ENCODE peak calls at places on chromosome 18, in six cellular contexts. One of them, this sample, is unnamed.

GRCh38 chr18:59551902-59552635 is 145.2 kb downstream of the CCBE1 start:
- DNase-seq in RWPE2: no peak
- DNase-seq in hepatocyte: no peak
- DNase-seq in K562: no peak
- DNase-seq in HFFc6: no peak
- DNase-seq in OCI-LY7: no peak
- DNase-seq in this sample: no peak

GRCh38 chr18:58544616-58545337 is 84.1 kb downstream of the ALPK2 start:
- DNase-seq in RWPE2: no peak
- DNase-seq in hepatocyte: no peak
- DNase-seq in K562: no peak
- DNase-seq in HFFc6: no peak
- DNase-seq in OCI-LY7: no peak
- DNase-seq in this sample: no peak

GRCh38 chr18:7117390-7118355 is at the start of gene LAMA1:
- DNase-seq in RWPE2: no peak
- DNase-seq in hepatocyte: peak
- DNase-seq in K562: no peak
- DNase-seq in HFFc6: no peak
- DNase-seq in OCI-LY7: no peak
- DNase-seq in this sample: no peak

GRCh38 chr18:2979871-2980606 is 32.9 kb downstream of the LPIN2 start:
- DNase-seq in RWPE2: no peak
- DNase-seq in hepatocyte: no peak
- DNase-seq in K562: no peak
- DNase-seq in HFFc6: no peak
- DNase-seq in OCI-LY7: peak
- DNase-seq in this sample: no peak

GRCh38 chr18:58671122-58671940 is at the start of gene MALT1:
- DNase-seq in RWPE2: peak
- DNase-seq in hepatocyte: peak
- DNase-seq in K562: peak
- DNase-seq in HFFc6: peak
- DNase-seq in OCI-LY7: peak
- DNase-seq in this sample: peak

GRCh38 chr18:2111456-2111855 is 459.8 kb downstream of the METTL4 start:
- DNase-seq in RWPE2: no peak
- DNase-seq in hepatocyte: no peak
- DNase-seq in K562: no peak
- DNase-seq in HFFc6: peak
- DNase-seq in OCI-LY7: no peak
- DNase-seq in this sample: no peak

GRCh38 chr18:23357992-23358594 is 95.0 kb upstream of the RIOK3 start:
- DNase-seq in RWPE2: no peak
- DNase-seq in hepatocyte: no peak
- DNase-seq in K562: no peak
- DNase-seq in HFFc6: no peak
- DNase-seq in OCI-LY7: no peak
- DNase-seq in this sample: no peak

GRCh38 chr18:75802681-75803080 is 375.2 kb upstream of the SMIM21 start:
- DNase-seq in RWPE2: no peak
- DNase-seq in hepatocyte: no peak
- DNase-seq in K562: no peak
- DNase-seq in HFFc6: no peak
- DNase-seq in OCI-LY7: no peak
- DNase-seq in this sample: no peak

GRCh38 chr18:2878656-2879330 is 32.0 kb downstream of the EMILIN2 start:
- DNase-seq in RWPE2: no peak
- DNase-seq in hepatocyte: no peak
- DNase-seq in K562: no peak
- DNase-seq in HFFc6: no peak
- DNase-seq in OCI-LY7: no peak
- DNase-seq in this sample: no peak

GRCh38 chr18:73742959-73743358 is 404.7 kb downstream of the FBXO15 start:
- DNase-seq in RWPE2: no peak
- DNase-seq in hepatocyte: no peak
- DNase-seq in K562: no peak
- DNase-seq in HFFc6: no peak
- DNase-seq in OCI-LY7: no peak
- DNase-seq in this sample: no peak

GRCh38 chr18:23401400-23402347 is 51.4 kb upstream of the RIOK3 start:
- DNase-seq in RWPE2: no peak
- DNase-seq in hepatocyte: peak
- DNase-seq in K562: no peak
- DNase-seq in HFFc6: no peak
- DNase-seq in OCI-LY7: no peak
- DNase-seq in this sample: no peak

GRCh38 chr18:23302852-23303527 is 150.1 kb upstream of the RIOK3 start:
- DNase-seq in RWPE2: no peak
- DNase-seq in hepatocyte: no peak
- DNase-seq in K562: no peak
- DNase-seq in HFFc6: peak
- DNase-seq in OCI-LY7: no peak
- DNase-seq in this sample: no peak

GRCh38 chr18:64165906-64166305 is 17.0 kb upstream of the LINC00305 start:
- DNase-seq in RWPE2: no peak
- DNase-seq in hepatocyte: no peak
- DNase-seq in K562: no peak
- DNase-seq in HFFc6: no peak
- DNase-seq in OCI-LY7: no peak
- DNase-seq in this sample: no peak

GRCh38 chr18:32244863-32245262 is 55.0 kb downstream of the MEP1B start:
- DNase-seq in RWPE2: no peak
- DNase-seq in hepatocyte: no peak
- DNase-seq in K562: no peak
- DNase-seq in HFFc6: no peak
- DNase-seq in OCI-LY7: no peak
- DNase-seq in this sample: no peak

GRCh38 chr18:48095726-48096125 is 165.3 kb upstream of the SMAD2 start:
- DNase-seq in RWPE2: no peak
- DNase-seq in hepatocyte: no peak
- DNase-seq in K562: no peak
- DNase-seq in HFFc6: no peak
- DNase-seq in OCI-LY7: no peak
- DNase-seq in this sample: no peak

GRCh38 chr18:67636597-67637385 is 120.3 kb upstream of the DSEL start:
- DNase-seq in RWPE2: no peak
- DNase-seq in hepatocyte: no peak
- DNase-seq in K562: no peak
- DNase-seq in HFFc6: no peak
- DNase-seq in OCI-LY7: no peak
- DNase-seq in this sample: peak

GRCh38 chr18:3411854-3412268 is 38.1 kb upstream of the TGIF1 start:
- DNase-seq in RWPE2: no peak
- DNase-seq in hepatocyte: no peak
- DNase-seq in K562: no peak
- DNase-seq in HFFc6: no peak
- DNase-seq in OCI-LY7: no peak
- DNase-seq in this sample: no peak

GRCh38 chr18:74496508-74497307 is 545 bp downstream of the CNDP2 start:
- DNase-seq in RWPE2: no peak
- DNase-seq in hepatocyte: peak
- DNase-seq in K562: peak
- DNase-seq in HFFc6: peak
- DNase-seq in OCI-LY7: peak
- DNase-seq in this sample: no peak

GRCh38 chr18:31098878-31099277 is 3.3 kb downstream of the DSC2 start:
- DNase-seq in RWPE2: no peak
- DNase-seq in hepatocyte: no peak
- DNase-seq in K562: no peak
- DNase-seq in HFFc6: no peak
- DNase-seq in OCI-LY7: no peak
- DNase-seq in this sample: no peak

GRCh38 chr18:22347624-22348511 is 69.8 kb downstream of the CTAGE1 start:
- DNase-seq in RWPE2: no peak
- DNase-seq in hepatocyte: peak
- DNase-seq in K562: no peak
- DNase-seq in HFFc6: no peak
- DNase-seq in OCI-LY7: no peak
- DNase-seq in this sample: no peak

GRCh38 chr18:7696846-7697245 is 129.7 kb downstream of the PTPRM start:
- DNase-seq in RWPE2: no peak
- DNase-seq in hepatocyte: no peak
- DNase-seq in K562: no peak
- DNase-seq in HFFc6: peak
- DNase-seq in OCI-LY7: no peak
- DNase-seq in this sample: no peak

GRCh38 chr18:32422978-32423740 is 47.5 kb downstream of the GAREM1 start:
- DNase-seq in RWPE2: no peak
- DNase-seq in hepatocyte: no peak
- DNase-seq in K562: no peak
- DNase-seq in HFFc6: no peak
- DNase-seq in OCI-LY7: no peak
- DNase-seq in this sample: no peak

GRCh38 chr18:48842259-48843061 is 108.3 kb downstream of the SMAD7 start:
- DNase-seq in RWPE2: no peak
- DNase-seq in hepatocyte: no peak
- DNase-seq in K562: peak
- DNase-seq in HFFc6: no peak
- DNase-seq in OCI-LY7: peak
- DNase-seq in this sample: peak

GRCh38 chr18:9366126-9366714 is 31.6 kb downstream of the TWSG1 start:
- DNase-seq in RWPE2: peak
- DNase-seq in hepatocyte: peak
- DNase-seq in K562: no peak
- DNase-seq in HFFc6: peak
- DNase-seq in OCI-LY7: no peak
- DNase-seq in this sample: no peak

GRCh38 chr18:13915391-13915790 is at the start of gene MC2R:
- DNase-seq in RWPE2: no peak
- DNase-seq in hepatocyte: no peak
- DNase-seq in K562: no peak
- DNase-seq in HFFc6: no peak
- DNase-seq in OCI-LY7: no peak
- DNase-seq in this sample: no peak

GRCh38 chr18:75408554-75409506 is 18.7 kb downstream of the SMIM21 start:
- DNase-seq in RWPE2: peak
- DNase-seq in hepatocyte: peak
- DNase-seq in K562: peak
- DNase-seq in HFFc6: peak
- DNase-seq in OCI-LY7: no peak
- DNase-seq in this sample: no peak

GRCh38 chr18:32021756-32022564 is 3.3 kb downstream of the RNF125 start:
- DNase-seq in RWPE2: no peak
- DNase-seq in hepatocyte: no peak
- DNase-seq in K562: no peak
- DNase-seq in HFFc6: no peak
- DNase-seq in OCI-LY7: no peak
- DNase-seq in this sample: no peak

GRCh38 chr18:55875330-55875933 is 287.4 kb upstream of the TCF4 start:
- DNase-seq in RWPE2: no peak
- DNase-seq in hepatocyte: no peak
- DNase-seq in K562: no peak
- DNase-seq in HFFc6: no peak
- DNase-seq in OCI-LY7: no peak
- DNase-seq in this sample: no peak

GRCh38 chr18:22179631-22180030 is 10.2 kb downstream of the GATA6 start:
- DNase-seq in RWPE2: no peak
- DNase-seq in hepatocyte: no peak
- DNase-seq in K562: no peak
- DNase-seq in HFFc6: no peak
- DNase-seq in OCI-LY7: no peak
- DNase-seq in this sample: no peak

GRCh38 chr18:22110482-22110924 is 58.9 kb upstream of the GATA6 start:
- DNase-seq in RWPE2: no peak
- DNase-seq in hepatocyte: peak
- DNase-seq in K562: peak
- DNase-seq in HFFc6: no peak
- DNase-seq in OCI-LY7: no peak
- DNase-seq in this sample: no peak

GRCh38 chr18:31683968-31684278 is 458 bp downstream of the B4GALT6 start:
- DNase-seq in RWPE2: no peak
- DNase-seq in hepatocyte: no peak
- DNase-seq in K562: no peak
- DNase-seq in HFFc6: no peak
- DNase-seq in OCI-LY7: no peak
- DNase-seq in this sample: no peak

GRCh38 chr18:11655605-11655932 is 33.5 kb upstream of the GNAL start:
- DNase-seq in RWPE2: no peak
- DNase-seq in hepatocyte: no peak
- DNase-seq in K562: no peak
- DNase-seq in HFFc6: no peak
- DNase-seq in OCI-LY7: no peak
- DNase-seq in this sample: no peak
- TF ChIP-seq CTCF in RWPE2: peak
- TF ChIP-seq CTCF in hepatocyte: no peak
- TF ChIP-seq CTCF in K562: no peak
- TF ChIP-seq CTCF in HFFc6: peak
- TF ChIP-seq CTCF in OCI-LY7: peak
- TF ChIP-seq CTCF in this sample: no peak

GRCh38 chr18:45014047-45014501 is 333.4 kb downstream of the SETBP1 start:
- DNase-seq in RWPE2: no peak
- DNase-seq in hepatocyte: peak
- DNase-seq in K562: no peak
- DNase-seq in HFFc6: peak
- DNase-seq in OCI-LY7: no peak
- DNase-seq in this sample: no peak
- TF ChIP-seq CTCF in RWPE2: no peak
- TF ChIP-seq CTCF in hepatocyte: no peak
- TF ChIP-seq CTCF in K562: no peak
- TF ChIP-seq CTCF in HFFc6: peak
- TF ChIP-seq CTCF in OCI-LY7: no peak
- TF ChIP-seq CTCF in this sample: peak

GRCh38 chr18:57437782-57438668 is 2.9 kb downstream of the ONECUT2 start:
- DNase-seq in RWPE2: peak
- DNase-seq in hepatocyte: peak
- DNase-seq in K562: no peak
- DNase-seq in HFFc6: peak
- DNase-seq in OCI-LY7: no peak
- DNase-seq in this sample: no peak
- TF ChIP-seq CTCF in RWPE2: peak
- TF ChIP-seq CTCF in hepatocyte: peak
- TF ChIP-seq CTCF in K562: no peak
- TF ChIP-seq CTCF in HFFc6: peak
- TF ChIP-seq CTCF in OCI-LY7: peak
- TF ChIP-seq CTCF in this sample: peak

GRCh38 chr18:12531747-12532146 is 124.0 kb downstream of the PRELID3A start:
- DNase-seq in RWPE2: no peak
- DNase-seq in hepatocyte: no peak
- DNase-seq in K562: no peak
- DNase-seq in HFFc6: peak
- DNase-seq in OCI-LY7: no peak
- DNase-seq in this sample: no peak
- TF ChIP-seq CTCF in RWPE2: no peak
- TF ChIP-seq CTCF in hepatocyte: no peak
- TF ChIP-seq CTCF in K562: no peak
- TF ChIP-seq CTCF in HFFc6: peak
- TF ChIP-seq CTCF in OCI-LY7: peak
- TF ChIP-seq CTCF in this sample: peak

This sample was measured in chondrocyte.